ENCODE peak calls at places on chromosomes 16 and 17, in four cellular contexts. N is CD4-positive, CD25-positive, alpha-beta regulatory T cell; S is neural progenitor cell; C is psoas muscle. Z is an unnamed sample. For H3K4me1, the result is how much of the 10 kb centered on the place peaks cover.

GRCh38 chr16:1610071-1610840 is 1.6 kb downstream of the IFT140 start:
- DNase-seq in N (peak), S (peak), C (peak), Z (peak)

GRCh38 chr17:19262650-19263620 is 25.8 kb downstream of the EPN2 start:
- DNase-seq in N (no peak), S (no peak), C (no peak), Z (no peak)

GRCh38 chr17:1617620-1618174 is 10.9 kb downstream of the SLC43A2 start:
- DNase-seq in N (no peak), S (no peak), C (peak), Z (peak)

GRCh38 chr16:74768239-74768638 is 6.4 kb downstream of the FA2H start:
- DNase-seq in N (no peak), S (no peak), C (no peak), Z (no peak)

GRCh38 chr17:50221500-50222480 is 20.4 kb upstream of the COL1A1 start:
- DNase-seq in N (peak), S (no peak), C (peak), Z (no peak)

GRCh38 chr17:64262422-64263260 is at the start of gene TEX2:
- DNase-seq in N (peak), S (peak), C (peak), Z (peak)

GRCh38 chr17:19238167-19238505 is 970 bp downstream of the EPN2 start:
- DNase-seq in N (no peak), S (peak), C (peak), Z (peak)

GRCh38 chr16:85715169-85716015 is 26.6 kb upstream of the GINS2 start:
- DNase-seq in N (no peak), S (peak), C (no peak), Z (peak)

GRCh38 chr17:74156878-74157277 is 46.6 kb upstream of the RPL38 start:
- DNase-seq in N (no peak), S (no peak), C (no peak), Z (no peak)

GRCh38 chr17:39751637-39752036 is 13.9 kb downstream of the GRB7 start:
- DNase-seq in N (no peak), S (no peak), C (no peak), Z (no peak)

GRCh38 chr16:69187891-69188451 is 1.0 kb downstream of the SNTB2 start:
- DNase-seq in N (peak), S (no peak), C (peak), Z (peak)

GRCh38 chr16:47519037-47519436 is 57.9 kb downstream of the PHKB start:
- DNase-seq in N (no peak), S (no peak), C (no peak), Z (no peak)

GRCh38 chr17:77280304-77280910 is 139.6 kb downstream of the SEC14L1 start:
- DNase-seq in N (peak), S (no peak), C (no peak), Z (peak)

GRCh38 chr17:15398291-15398690 is 56.9 kb upstream of the TEKT3 start:
- DNase-seq in N (no peak), S (no peak), C (peak), Z (peak)

GRCh38 chr16:84144859-84145639 is at the start of the genes DNAAF1 and HSDL1:
- DNase-seq in N (peak), S (peak), C (peak), Z (peak)

GRCh38 chr17:44541884-44542581 is 15.3 kb upstream of the FZD2 start:
- DNase-seq in N (no peak), S (peak), C (no peak), Z (peak)

GRCh38 chr16:7313170-7313569 is 19.5 kb upstream of the RBFOX1 start:
- DNase-seq in N (no peak), S (peak), C (no peak), Z (peak)

GRCh38 chr17:40118093-40118492 is 3.7 kb upstream of the MSL1 start:
- DNase-seq in N (no peak), S (no peak), C (no peak), Z (no peak)

GRCh38 chr17:51056813-51057510 is 63.7 kb downstream of the SPAG9 start:
- DNase-seq in N (peak), S (peak), C (peak), Z (peak)

GRCh38 chr17:67520282-67520906 is 143.3 kb downstream of the PITPNC1 start:
- DNase-seq in N (no peak), S (no peak), C (peak), Z (no peak)

GRCh38 chr16:30092373-30093010 is 768 bp upstream of the TBX6 start:
- DNase-seq in N (peak), S (peak), C (peak), Z (peak)

DNA sequence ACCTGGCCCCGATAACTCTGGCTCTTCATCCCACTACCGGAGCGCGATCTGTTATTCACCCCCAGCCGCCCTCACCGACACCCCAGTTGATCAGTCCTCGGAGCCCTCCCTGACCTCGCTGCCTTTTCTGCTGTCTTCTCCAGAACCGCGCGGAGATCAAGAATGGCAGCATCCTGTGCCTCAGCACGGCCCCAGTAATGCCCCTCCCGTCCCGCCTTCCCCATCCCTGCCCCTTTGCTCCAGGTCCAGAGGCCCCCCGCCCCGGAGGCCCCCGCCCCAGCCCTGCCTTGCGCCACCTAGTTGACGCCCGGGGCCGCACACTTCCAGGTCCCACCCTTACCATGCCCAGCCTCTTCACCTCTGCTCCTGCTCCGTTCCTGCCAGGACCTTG is 872 bp downstream of the ELMO3 start:
- DNase-seq in N (no peak), S (peak), C (no peak), Z (no peak)
- H3K4me3 ChIP-seq in N (no peak), S (peak), C (no peak), Z (no peak)

DNA sequence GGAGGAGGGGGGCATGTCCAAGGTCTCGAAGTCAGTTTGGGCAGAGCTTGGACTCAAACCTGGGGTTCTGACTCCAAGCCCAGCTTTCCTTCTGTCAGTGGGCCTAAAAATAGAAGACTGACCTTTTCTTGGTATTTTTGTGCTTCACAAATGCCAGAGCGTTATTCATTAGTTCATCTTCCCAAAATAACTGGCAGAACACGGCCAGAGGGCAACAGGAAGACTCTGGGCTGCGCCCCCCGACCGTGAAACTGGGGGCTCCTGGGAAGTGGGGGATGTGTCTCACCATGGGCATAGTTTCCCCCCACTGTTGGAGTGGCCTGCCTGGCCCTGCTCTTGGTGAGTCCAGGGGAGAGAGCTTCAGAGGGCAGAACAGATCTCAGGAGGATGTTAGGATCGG is 94.0 kb downstream of the SOCS1 start:
- DNase-seq in N (no peak), S (no peak), C (no peak), Z (no peak)
- H3K4me1 ChIP-seq in N (under half), S (under half), C (under half), Z (under half)

GRCh38 chr17:17205368-17206148 is 575 bp downstream of the PLD6 start:
- DNase-seq in N (peak), S (no peak), C (peak), Z (peak)

GRCh38 chr17:17203173-17203730 is 2.9 kb downstream of the PLD6 start:
- DNase-seq in N (no peak), S (no peak), C (no peak), Z (no peak)

GRCh38 chr17:17206149-17206912 is at the start of gene PLD6:
- DNase-seq in N (peak), S (no peak), C (peak), Z (peak)

GRCh38 chr17:17204041-17204591 is 2.0 kb downstream of the PLD6 start:
- DNase-seq in N (no peak), S (no peak), C (no peak), Z (no peak)

GRCh38 chr17:17204635-17205231 is 1.4 kb downstream of the PLD6 start:
- DNase-seq in N (no peak), S (no peak), C (no peak), Z (no peak)
- H3K27ac ChIP-seq in N (peak), S (no peak), C (peak), Z (no peak)

DNA sequence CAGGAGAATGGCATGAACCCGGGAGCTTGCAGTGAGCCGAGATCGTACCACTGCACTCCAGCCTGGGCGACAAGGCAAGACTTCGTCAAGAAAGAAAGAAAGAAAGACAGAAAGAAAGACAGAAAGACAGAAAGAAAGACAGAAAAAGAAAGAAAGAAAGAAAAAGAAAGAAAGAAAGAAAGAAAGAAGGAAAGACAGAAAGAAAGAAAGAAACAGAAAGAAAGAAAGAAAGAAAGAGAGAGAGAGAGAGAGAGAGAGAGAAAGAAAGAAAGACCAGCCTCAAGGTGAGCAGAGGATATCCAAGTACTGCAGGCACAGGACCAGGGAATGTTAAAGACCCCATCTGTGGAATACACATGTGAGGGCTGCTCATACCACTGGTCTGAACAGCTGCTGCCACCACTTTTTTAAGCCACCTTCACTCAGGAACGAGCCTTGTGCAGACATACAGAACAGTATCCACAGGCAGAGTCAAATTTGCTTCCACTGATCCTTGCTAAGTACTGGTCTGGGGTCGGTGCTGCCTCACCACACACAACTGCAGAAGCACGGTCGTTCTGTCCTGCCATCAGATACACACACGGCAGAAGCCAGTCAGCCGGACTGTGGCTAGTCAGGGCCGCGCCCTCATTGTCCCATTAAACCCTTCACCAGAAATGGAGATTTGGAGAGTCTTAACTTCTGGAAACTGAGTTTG is 7.7 kb downstream of the RAB5C start:
- DNase-seq in N (no peak), S (no peak), C (no peak), Z (no peak)
- H3K4me3 ChIP-seq in N (no peak), S (no peak), C (no peak), Z (no peak)

GRCh38 chr17:66415366-66416206 is 113.2 kb downstream of the PRKCA start:
- DNase-seq in N (no peak), S (no peak), C (no peak), Z (no peak)
- H3K4me1 ChIP-seq in N (under half), S (under half), C (under half), Z (under half)

DNA sequence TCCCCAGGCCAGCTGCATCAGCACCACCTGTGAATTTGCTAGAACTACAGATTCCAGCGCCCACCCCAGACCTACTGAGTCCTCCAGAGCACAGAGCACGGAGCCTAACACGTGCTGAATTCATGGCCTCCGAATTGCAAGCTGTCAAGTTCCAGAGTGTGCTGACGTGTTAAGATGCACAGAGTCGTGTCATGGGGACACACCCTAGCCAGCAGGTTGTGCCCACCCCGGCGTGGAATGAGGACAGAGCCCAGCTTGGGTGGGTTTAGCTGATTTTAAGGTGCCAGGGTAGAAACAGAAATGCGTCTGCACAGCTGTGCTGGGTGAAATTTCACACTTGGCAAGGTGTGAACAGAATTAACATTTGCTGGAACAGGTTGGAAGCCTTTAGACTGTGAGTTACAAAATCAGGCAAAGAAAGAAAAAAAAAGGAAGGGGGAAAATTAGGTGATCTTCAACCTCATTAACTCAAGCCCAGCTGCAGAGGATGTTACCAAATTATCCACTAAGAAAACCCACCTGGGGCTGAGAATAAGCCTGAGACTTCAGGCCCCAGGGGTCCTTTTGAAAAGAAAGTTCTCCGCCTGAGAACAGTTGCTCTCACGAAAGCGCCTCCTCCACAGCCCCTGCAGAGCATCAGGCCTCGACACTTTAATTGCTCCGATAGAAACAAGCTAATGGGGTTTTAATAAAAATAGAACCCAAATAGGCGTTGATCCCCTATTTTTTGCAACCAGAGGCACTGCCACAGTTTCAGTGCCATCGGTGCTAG is 27.2 kb downstream of the GINS3 start:
- DNase-seq in N (no peak), S (peak), C (no peak), Z (no peak)
- H3K27ac ChIP-seq in N (no peak), S (peak), C (no peak), Z (no peak)

DNA sequence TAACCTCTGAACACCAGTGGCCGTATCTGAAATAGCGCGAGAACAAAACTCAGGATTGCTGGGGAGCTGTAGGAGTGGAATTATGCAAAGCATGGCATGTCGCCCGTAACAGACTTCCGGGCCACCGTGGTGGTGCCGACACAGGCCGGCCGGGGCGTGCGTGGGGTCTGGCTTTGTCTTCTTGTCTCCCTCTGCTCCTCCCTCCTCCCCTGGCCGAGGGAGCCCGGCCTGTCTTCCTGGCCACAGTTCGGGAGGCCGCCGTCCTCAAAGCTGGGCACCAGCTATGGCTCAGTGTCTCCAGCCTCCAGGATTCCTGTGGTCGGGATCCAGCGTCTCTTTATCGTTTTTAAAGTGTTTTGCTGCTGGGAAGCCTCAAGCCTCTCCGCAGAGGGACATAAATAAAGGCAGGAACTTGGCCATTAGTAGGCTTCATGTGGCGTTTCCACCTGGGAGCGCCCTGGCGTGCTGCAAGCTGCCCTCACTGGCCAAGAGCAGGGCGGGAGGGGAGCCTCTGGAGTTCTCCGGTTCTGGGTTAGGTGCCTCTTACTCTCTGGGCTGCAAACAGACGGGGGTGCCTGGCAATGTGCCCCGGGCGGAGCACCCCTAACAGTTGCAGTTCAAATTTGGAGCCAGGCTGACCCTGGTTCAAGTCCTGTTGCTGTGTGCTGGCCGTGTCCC is 22.0 kb upstream of the NPTX1 start:
- DNase-seq in N (no peak), S (peak), C (peak), Z (peak)
- H3K4me3 ChIP-seq in N (no peak), S (no peak), C (no peak), Z (peak)

GRCh38 chr16:14564881-14565687 is 65.0 kb downstream of the PARN start:
- DNase-seq in N (peak), S (no peak), C (no peak), Z (no peak)
- H3K4me1 ChIP-seq in N (under half), S (under half), C (under half), Z (under half)